ENCODE peak calls at places on chromosomes 16 and 17, in six cellular contexts. Y is HL-60, W is astrocyte of the spinal cord, M is MCF 10A, T is fibroblast of pulmonary artery, A is upper lobe of right lung. G is an unnamed sample.

GRCh38 chr17:63973930-63974593 is 1.3 kb upstream of the SCN4A start:
- DNase-seq in A (no peak), T (no peak), W (no peak), Y (no peak), M (peak), G (no peak)

GRCh38 chr17:68047153-68047846 is 11.8 kb downstream of the KPNA2 start:
- DNase-seq in A (no peak), Y (no peak), W (no peak), M (no peak), T (no peak), G (no peak)

GRCh38 chr17:78225088-78225865 is 6.2 kb upstream of the TMEM235 start:
- DNase-seq in W (no peak), T (no peak), A (no peak), M (no peak), Y (no peak), G (no peak)

GRCh38 chr17:35373984-35374765 is 754 bp upstream of the SLFN11 start:
- DNase-seq in A (peak), Y (peak), W (peak), T (peak), M (peak), G (peak)

GRCh38 chr16:48003226-48003907 is 152.4 kb downstream of the ABCC12 start:
- DNase-seq in M (no peak), W (no peak), T (no peak), A (no peak), Y (no peak), G (no peak)

GRCh38 chr17:80539022-80539421 is 5.6 kb upstream of the RPTOR start:
- DNase-seq in T (no peak), M (no peak), A (no peak), W (no peak), Y (peak), G (no peak)

GRCh38 chr16:11670171-11671131 is 2.2 kb downstream of the SNN start:
- DNase-seq in M (no peak), W (no peak), Y (no peak), T (no peak), A (no peak), G (no peak)

GRCh38 chr17:50570516-50570915 is 10.0 kb downstream of the CACNA1G start:
- DNase-seq in Y (no peak), W (no peak), A (no peak), T (no peak), M (no peak), G (no peak)

GRCh38 chr17:82924812-82925211 is 85.0 kb upstream of the ZNF750 start:
- DNase-seq in T (no peak), M (peak), Y (no peak), W (no peak), A (no peak), G (no peak)

GRCh38 chr16:66070140-66070887 is 296.2 kb upstream of the CDH5 start:
- DNase-seq in M (no peak), T (peak), Y (no peak), A (peak), W (peak), G (no peak)

GRCh38 chr16:81719993-81720392 is 59.1 kb upstream of the PLCG2 start:
- DNase-seq in Y (no peak), T (no peak), M (no peak), W (no peak), A (no peak), G (no peak)

GRCh38 chr17:53844476-53845107 is 21.9 kb downstream of the KIF2B start:
- DNase-seq in Y (no peak), T (no peak), M (no peak), W (no peak), A (no peak), G (no peak)

GRCh38 chr16:69240336-69240735 is 53.4 kb downstream of the SNTB2 start:
- DNase-seq in Y (no peak), W (peak), M (no peak), T (no peak), A (no peak), G (no peak)

GRCh38 chr16:30786936-30787612 is at the start of gene ZNF629:
- DNase-seq in Y (peak), T (peak), A (peak), M (peak), W (peak), G (peak)

GRCh38 chr17:48719642-48720262 is 2.6 kb downstream of the PRAC1 start:
- DNase-seq in M (no peak), T (no peak), A (no peak), W (no peak), Y (no peak), G (no peak)

GRCh38 chr17:20191066-20191465 is 181.9 kb downstream of the SPECC1 start:
- DNase-seq in T (peak), M (peak), W (peak), A (no peak), Y (no peak), G (no peak)

GRCh38 chr16:56192644-56192960 is 1.3 kb downstream of the GNAO1 start:
- DNase-seq in M (no peak), T (no peak), Y (no peak), A (no peak), W (no peak), G (no peak)

GRCh38 chr16:29991571-29991904 is 3.9 kb downstream of the HIRIP3 start:
- DNase-seq in M (no peak), Y (no peak), W (no peak), A (no peak), T (no peak), G (no peak)

GRCh38 chr17:82686366-82687324 is 11.9 kb downstream of the RAB40B start:
- DNase-seq in A (no peak), W (no peak), T (no peak), Y (no peak), M (no peak), G (no peak)

GRCh38 chr16:35533683-35534082 is 2074.3 kb downstream of the TP53TG3F start:
- DNase-seq in M (peak), T (no peak), Y (no peak), A (no peak), W (no peak), G (no peak)

GRCh38 chr16:8655184-8655717 is 19.2 kb upstream of the ABAT start:
- DNase-seq in A (no peak), M (peak), T (peak), W (peak), Y (peak), G (peak)

GRCh38 chr16:30777591-30778297 is 9.3 kb downstream of the ZNF629 start:
- DNase-seq in Y (no peak), T (no peak), W (no peak), A (no peak), M (no peak), G (no peak)

GRCh38 chr17:8041249-8041928 is 2.5 kb downstream of the ALOX15B start:
- DNase-seq in Y (peak), A (no peak), T (peak), W (peak), M (peak), G (peak)

GRCh38 chr17:55289106-55289446 is 24.3 kb downstream of the HLF start:
- DNase-seq in T (no peak), A (no peak), W (no peak), M (no peak), Y (no peak), G (no peak)

GRCh38 chr16:22220714-22221113 is 14.6 kb downstream of the EEF2K start:
- DNase-seq in Y (no peak), W (no peak), T (no peak), A (no peak), M (no peak), G (no peak)

GRCh38 chr17:49229805-49230600 is 584 bp downstream of the PHOSPHO1 start:
- DNase-seq in Y (no peak), M (no peak), W (no peak), A (no peak), T (no peak), G (no peak)

GRCh38 chr17:29570521-29570920 is 2.0 kb downstream of the TP53I13 start:
- DNase-seq in M (no peak), A (peak), W (no peak), T (no peak), Y (no peak), G (no peak)

GRCh38 chr17:7043544-7044268 is at the start of gene SLC16A11:
- DNase-seq in T (peak), A (peak), M (no peak), Y (no peak), W (peak), G (no peak)

DNA sequence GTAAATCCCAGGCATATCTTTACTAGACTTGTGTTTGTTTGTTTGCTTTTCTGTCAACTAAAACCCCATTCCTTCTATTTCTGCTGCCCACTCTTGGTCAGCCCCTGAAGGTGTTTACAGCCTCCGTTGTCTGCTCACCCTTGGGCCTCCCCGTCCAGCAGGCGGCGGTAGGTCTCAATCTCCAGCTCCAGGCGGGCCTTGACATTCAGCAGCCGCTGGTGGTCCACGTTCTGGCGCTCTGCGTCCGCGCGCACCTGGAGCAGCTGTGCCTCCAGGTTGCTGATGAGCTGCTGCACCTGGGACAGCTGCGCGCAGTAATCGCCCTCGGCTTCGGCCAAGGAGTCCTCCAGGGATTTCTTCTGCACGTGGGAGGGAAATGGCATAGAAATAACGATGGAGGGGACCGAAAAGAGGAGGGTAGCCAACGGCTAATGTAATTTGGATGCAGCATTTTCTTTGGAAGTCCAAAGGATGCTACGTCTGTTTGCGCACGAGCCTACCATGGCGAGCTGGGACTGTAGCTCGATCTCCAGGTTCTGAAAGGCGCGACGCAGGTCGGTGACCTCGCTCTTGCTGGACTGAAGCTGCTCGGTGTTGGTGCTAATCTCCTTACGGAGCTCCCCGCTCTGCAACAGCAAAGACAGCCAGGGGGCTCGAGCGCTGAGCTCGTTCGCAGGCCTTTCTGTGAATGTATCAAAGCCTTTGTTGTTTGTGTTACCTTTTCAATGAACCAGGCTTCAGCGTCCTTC is 3.9 kb downstream of the KRT12 start:
- DNase-seq in A (no peak), W (no peak), Y (no peak), M (no peak), T (peak), G (peak)
- TF ChIP-seq CTCF in A (peak), W (peak), Y (no peak), M (no peak), T (peak), G (peak)

GRCh38 chr17:51585514-51586104 is 325.3 kb downstream of the UTP18 start:
- DNase-seq in T (no peak), W (no peak), Y (no peak), A (no peak), M (peak), G (peak)
- TF ChIP-seq CTCF in T (no peak), W (no peak), Y (no peak), A (no peak), M (peak), G (peak)

GRCh38 chr17:57004944-57005579 is 27.1 kb downstream of the SCPEP1 start:
- DNase-seq in Y (peak), T (no peak), A (no peak), W (no peak), M (no peak), G (no peak)
- TF ChIP-seq CTCF in Y (no peak), T (peak), A (peak), W (peak), M (peak), G (peak)

GRCh38 chr16:2016407-2016922 is 3.1 kb upstream of the NPW start:
- DNase-seq in W (no peak), T (no peak), A (no peak), Y (no peak), M (no peak), G (no peak)
- TF ChIP-seq CTCF in W (peak), T (peak), A (peak), Y (peak), M (peak), G (peak)

GRCh38 chr16:85235988-85236831 is 123.9 kb upstream of the CIBAR2 start:
- DNase-seq in T (no peak), M (no peak), A (no peak), W (peak), Y (no peak), G (no peak)

GRCh38 chr16:85239239-85239638 is 127.0 kb upstream of the CIBAR2 start:
- DNase-seq in A (no peak), W (no peak), M (no peak), Y (no peak), T (no peak), G (no peak)

GRCh38 chr16:85239871-85240270 is 127.6 kb upstream of the CIBAR2 start:
- DNase-seq in A (no peak), M (no peak), Y (no peak), T (no peak), W (no peak), G (no peak)

GRCh38 chr16:85237817-85238216 is 125.5 kb upstream of the CIBAR2 start:
- DNase-seq in W (no peak), T (no peak), A (no peak), M (no peak), Y (no peak), G (no peak)

DNA sequence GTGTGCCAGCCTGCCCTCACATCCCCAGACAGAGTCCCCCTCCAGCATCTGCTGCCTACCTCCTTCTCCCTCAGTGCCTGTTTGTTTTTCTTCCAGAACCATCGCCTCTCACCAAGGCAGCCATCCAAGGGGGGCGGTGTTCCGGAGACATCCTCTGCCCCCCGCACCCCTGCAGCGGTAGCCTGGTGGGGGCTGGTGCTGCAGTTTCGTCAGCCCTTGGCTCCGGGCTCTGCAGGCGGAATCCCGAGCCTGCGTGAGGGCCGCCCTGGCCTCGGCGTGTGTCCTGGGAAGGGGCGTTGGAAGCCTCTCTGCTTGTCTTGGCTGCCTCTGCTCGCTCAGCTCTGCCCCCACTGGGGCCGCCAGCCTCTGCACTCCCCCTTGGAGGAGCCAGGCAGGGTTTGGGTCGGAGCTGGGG is 126.0 kb upstream of the CIBAR2 start:
- DNase-seq in M (no peak), A (peak), W (peak), T (peak), Y (no peak), G (no peak)
- TF ChIP-seq CTCF in M (no peak), A (no peak), W (peak), T (peak), Y (no peak), G (no peak)

DNA sequence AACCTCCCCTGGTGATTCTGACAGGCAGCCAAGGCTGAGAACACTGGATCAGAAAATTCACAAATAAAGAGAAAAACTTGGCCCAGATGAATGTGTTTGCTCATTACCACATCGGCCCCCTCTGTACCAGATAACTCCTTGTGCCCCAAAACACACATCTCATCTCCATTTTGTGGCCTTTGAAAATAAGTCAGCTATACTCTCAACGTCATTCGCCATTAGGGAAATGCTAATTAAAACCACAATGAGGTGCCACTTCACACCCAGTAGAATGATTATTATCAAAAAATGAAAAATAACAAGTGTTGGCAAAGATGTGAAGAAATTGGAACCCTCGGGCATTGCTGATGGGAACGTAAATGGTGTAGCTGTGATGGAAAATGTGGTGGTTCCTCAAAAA is 34.6 kb upstream of the AKTIP start:
- DNase-seq in W (no peak), M (no peak), Y (no peak), A (no peak), T (no peak), G (no peak)
- TF ChIP-seq CTCF in W (no peak), M (no peak), Y (no peak), A (no peak), T (no peak), G (no peak)

GRCh38 chr17:42038221-42038973 is 12.0 kb downstream of the C17orf113 start:
- DNase-seq in T (no peak), M (no peak), W (no peak), A (no peak), Y (no peak), G (no peak)
- TF ChIP-seq CTCF in T (no peak), M (no peak), W (no peak), A (no peak), Y (no peak), G (no peak)

DNA sequence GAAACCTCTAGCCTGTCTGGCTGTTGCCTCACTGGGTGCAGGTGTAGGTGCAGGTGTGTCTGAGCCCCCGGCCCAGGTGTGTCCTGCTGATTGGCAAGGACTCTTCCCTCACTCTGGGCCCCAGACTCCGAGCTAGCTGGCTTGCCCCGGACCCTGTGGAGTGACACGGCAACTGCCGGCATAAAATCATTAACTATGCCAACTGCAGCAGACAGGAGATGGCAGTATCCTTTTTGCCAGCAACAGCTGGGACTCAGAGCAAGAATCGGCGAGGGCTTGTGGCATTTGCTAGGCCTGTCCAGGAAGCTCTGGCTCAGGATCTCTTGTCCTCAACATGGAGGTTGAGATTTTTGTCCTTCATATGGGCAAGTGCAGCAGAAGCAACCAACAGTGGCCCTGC is 20.8 kb downstream of the CIAPIN1 start:
- DNase-seq in T (no peak), Y (no peak), M (no peak), A (no peak), W (no peak), G (no peak)
- TF ChIP-seq CTCF in T (no peak), Y (no peak), M (no peak), A (no peak), W (no peak), G (no peak)

DNA sequence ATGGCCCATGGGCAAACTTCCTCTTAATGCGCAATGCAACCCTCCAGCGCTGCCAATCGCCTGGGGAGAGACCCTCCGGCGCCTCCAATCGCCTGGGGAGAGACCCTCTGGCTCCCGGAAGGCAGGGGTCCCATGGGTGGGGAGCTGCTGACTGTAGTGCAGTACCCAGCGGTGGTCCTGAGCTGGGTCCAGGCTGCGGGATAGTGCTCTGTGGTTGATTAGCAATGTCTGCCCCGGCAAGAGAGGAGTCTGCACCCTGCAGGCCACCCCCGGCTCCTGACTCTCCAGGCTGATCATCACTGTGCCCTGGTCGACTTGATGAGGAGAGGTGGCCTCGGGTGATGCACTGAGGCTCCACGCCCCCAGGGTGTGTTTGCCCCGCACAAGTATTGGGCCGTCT is 44.6 kb upstream of the ZNF469 start:
- DNase-seq in T (no peak), W (no peak), A (no peak), M (no peak), Y (no peak), G (no peak)
- TF ChIP-seq CTCF in T (no peak), W (peak), A (peak), M (no peak), Y (no peak), G (no peak)

GRCh38 chr16:2047330-2048115 is at the start of the genes NTHL1 and TSC2:
- DNase-seq in Y (peak), W (peak), A (peak), M (peak), T (peak), G (peak)
- TF ChIP-seq CTCF in Y (no peak), W (peak), A (peak), M (peak), T (peak), G (no peak)